ENCODE peak calls at places on chromosome 18, in five cellular contexts. W is AG09309; J is fibroblast of lung; V is body of pancreas; N is CD8-positive, alpha-beta memory T cell. O is an unnamed sample.

GRCh38 chr18:25737710-25738251 is 352.6 kb downstream of the SS18 start:
- DNase-seq in W (peak; percentile 78), J (peak; percentile 87), V (no peak), N (no peak), O (peak; percentile 99)

GRCh38 chr18:70380915-70381896 is 92.4 kb downstream of the SOCS6 start:
- DNase-seq in W (no peak), J (peak; percentile 43), V (peak; percentile 52), N (no peak), O (no peak)

GRCh38 chr18:32470136-32470712 is 458 bp downstream of the GAREM1 start:
- DNase-seq in W (no peak), J (peak; percentile 24), V (peak; percentile 61), N (peak; percentile 10), O (no peak)

GRCh38 chr18:21100141-21100540 is 11.5 kb downstream of the ROCK1 start:
- DNase-seq in W (no peak), J (peak; percentile 31), V (no peak), N (no peak), O (no peak)

GRCh38 chr18:34352385-34353163 is 127.9 kb upstream of the NOL4 start:
- DNase-seq in W (no peak), J (peak; percentile 28), V (peak; percentile 33), N (no peak), O (no peak)

GRCh38 chr18:36392163-36392887 is 94.8 kb downstream of the FHOD3 start:
- DNase-seq in W (no peak), J (no peak), V (no peak), N (no peak), O (no peak)

GRCh38 chr18:26721876-26722581 is 143.5 kb downstream of the AQP4 start:
- DNase-seq in W (no peak), J (no peak), V (no peak), N (no peak), O (no peak)

GRCh38 chr18:8701546-8702118 is 3.7 kb upstream of the MTCL1 start:
- DNase-seq in W (peak; percentile 71), J (peak; percentile 83), V (no peak), N (no peak), O (peak; percentile 78)

GRCh38 chr18:52615943-52616342 is 275.9 kb downstream of the DCC start:
- DNase-seq in W (no peak), J (no peak), V (no peak), N (no peak), O (no peak)

GRCh38 chr18:56835331-56835730 is 184.2 kb downstream of the WDR7 start:
- DNase-seq in W (no peak), J (no peak), V (no peak), N (no peak), O (no peak)

GRCh38 chr18:66346833-66347595 is 256.9 kb downstream of the CDH19 start:
- DNase-seq in W (no peak), J (no peak), V (no peak), N (no peak), O (no peak)

GRCh38 chr18:66344227-66344626 is 259.7 kb downstream of the CDH19 start:
- DNase-seq in W (no peak), J (no peak), V (no peak), N (no peak), O (no peak)

GRCh38 chr18:66342577-66342976 is 261.3 kb downstream of the CDH19 start:
- DNase-seq in W (no peak), J (no peak), V (no peak), N (no peak), O (no peak)
- H3K4me3 ChIP-seq in W (no peak overlapping the region), J (no peak overlapping the region), V (no peak overlapping the region), N (no peak overlapping the region), O (no peak overlapping the region)

GRCh38 chr18:3179430-3180089 is 40.2 kb downstream of the MYOM1 start:
- DNase-seq in W (no peak), J (no peak), V (no peak), N (no peak), O (no peak)
- H3K4me3 ChIP-seq in W (no peak overlapping the region), J (no peak overlapping the region), V (no peak overlapping the region), N (no peak overlapping the region), O (no peak overlapping the region)

GRCh38 chr18:38459595-38459994 is 894.0 kb upstream of the CELF4 start:
- DNase-seq in W (no peak), J (no peak), V (no peak), N (no peak), O (no peak)
- H3K4me3 ChIP-seq in W (no peak overlapping the region), J (no peak overlapping the region), V (no peak overlapping the region), N (no peak overlapping the region), O (no peak overlapping the region)

DNA sequence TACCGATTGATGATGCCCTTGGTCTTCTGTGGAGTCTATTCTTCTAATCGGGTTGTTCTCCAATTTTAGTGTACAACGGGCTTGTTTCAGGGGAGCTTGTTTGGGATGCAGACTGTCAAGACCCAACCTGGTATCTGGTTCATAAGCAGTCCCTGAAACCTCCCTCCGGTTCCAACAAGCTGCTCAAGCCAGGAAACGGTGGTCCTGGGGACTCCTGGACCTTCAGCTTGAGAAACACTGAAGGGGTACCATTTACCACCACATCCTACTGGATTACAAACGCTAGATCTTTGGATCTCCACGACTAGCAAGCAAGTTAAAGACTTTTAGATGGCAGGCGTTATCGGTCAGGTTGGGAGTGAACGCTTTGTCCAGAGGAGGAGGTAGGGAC is 2.0 kb downstream of the BCL2 start:
- DNase-seq in W (no peak), J (no peak), V (no peak), N (no peak), O (no peak)
- H3K4me3 ChIP-seq in W (no peak overlapping the region), J (peak overlapping the region; percentile 83), V (no peak overlapping the region), N (peak overlapping the region; percentile 75), O (no peak overlapping the region)

DNA sequence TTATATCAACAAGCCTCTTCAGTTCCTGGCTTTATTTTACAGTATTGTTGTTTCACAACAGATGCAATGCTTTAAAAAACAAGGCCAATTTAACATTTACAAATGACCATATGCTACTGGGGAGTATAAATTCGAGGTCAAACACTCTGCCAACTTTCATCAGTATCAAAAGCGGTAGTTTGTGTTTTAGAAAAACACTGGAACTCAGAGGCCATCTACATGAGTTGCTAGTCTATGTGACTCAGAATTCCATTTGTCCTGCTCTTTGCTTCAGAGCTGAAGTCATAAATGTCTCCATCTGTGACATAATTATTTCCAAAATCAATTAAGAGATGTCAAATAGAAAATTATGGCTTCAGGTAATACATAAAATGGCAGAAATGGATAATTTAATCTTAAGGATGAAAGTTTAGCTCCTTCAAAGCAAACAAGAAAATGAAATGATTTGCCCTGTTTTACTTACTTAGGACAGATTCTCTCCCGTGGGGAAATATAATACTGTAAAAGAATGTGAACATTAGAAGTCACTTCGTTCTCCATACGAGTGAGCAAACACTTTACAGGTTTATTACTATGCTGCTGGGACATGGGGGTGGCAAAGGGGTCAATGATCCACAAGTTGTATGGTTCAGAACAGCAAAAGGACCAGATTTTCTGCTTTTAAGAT is 3.7 kb downstream of the MEX3C start:
- DNase-seq in W (no peak), J (peak; percentile 44), V (no peak), N (no peak), O (no peak)
- H3K4me3 ChIP-seq in W (no peak overlapping the region), J (peak overlapping the region; percentile 19), V (no peak overlapping the region), N (no peak overlapping the region), O (peak overlapping the region; percentile 92)